ENCODE peak calls at places on chromosomes 11 and 22, in five cellular contexts. O is ureter; R is cardiac fibroblast; W is activated CD4-positive, CD25-positive, alpha-beta regulatory T cell treated with anti-CD3 and anti-CD28 coated beads, Interleukin-2, amount 50 U/mL, for 72 hours; K is stimulated activated CD4-positive, alpha-beta T cell treated with anti-CD3 and anti-CD28 coated beads, Interleukin-2, amount 100 ng/mL, for 24 hours. C is an unnamed sample.

GRCh38 chr11:5592615-5593014 is 3.8 kb upstream of the TRIM6 start:
- DNase-seq in O (no peak), R (no peak), W (no peak), K (no peak), C (no peak)

GRCh38 chr11:33360642-33361041 is 103.5 kb downstream of the HIPK3 start:
- DNase-seq in O (no peak), R (no peak), W (no peak), K (no peak), C (no peak)

GRCh38 chr11:9047986-9048522 is 43.3 kb downstream of the SCUBE2 start:
- DNase-seq in O (no peak), R (peak; percentile 43), W (no peak), K (no peak), C (no peak)

GRCh38 chr11:112610494-112610893 is 349.8 kb upstream of the PLET1 start:
- DNase-seq in O (no peak), R (peak; percentile 44), W (no peak), K (no peak), C (no peak)

GRCh38 chr11:93532285-93532789 is 10.9 kb downstream of the SMCO4 start:
- DNase-seq in O (no peak), R (peak; percentile 46), W (no peak), K (no peak), C (no peak)

GRCh38 chr11:57763568-57763967 is 2.0 kb downstream of the CTNND1 start:
- DNase-seq in O (no peak), R (peak; percentile 61), W (no peak), K (no peak), C (no peak)

GRCh38 chr11:57761301-57762234 is at the start of gene CTNND1:
- DNase-seq in O (peak; percentile 93), R (peak; percentile 99), W (no peak), K (no peak), C (peak; percentile 96)

GRCh38 chr11:116510886-116511650 is 261.7 kb downstream of the BUD13 start:
- DNase-seq in O (no peak), R (no peak), W (no peak), K (no peak), C (no peak)

GRCh38 chr11:3157381-3158130 is 7.6 kb downstream of the OSBPL5 start:
- DNase-seq in O (peak; percentile 82), R (no peak), W (no peak), K (no peak), C (no peak)

GRCh38 chr11:111419641-111420327 is 40.7 kb upstream of the POU2AF1 start:
- DNase-seq in O (no peak), R (no peak), W (no peak), K (no peak), C (no peak)

GRCh38 chr22:42444060-42444904 is 12.1 kb upstream of the NFAM1 start:
- DNase-seq in O (peak; percentile 87), R (peak; percentile 92), W (peak; percentile 76), K (peak; percentile 84), C (peak; percentile 94)

GRCh38 chr11:29293825-29294224 is 723.0 kb downstream of the KCNA4 start:
- DNase-seq in O (no peak), R (peak; percentile 90), W (no peak), K (no peak), C (no peak)

GRCh38 chr22:49322231-49322630 is 505.4 kb downstream of the BRD1 start:
- DNase-seq in O (peak; percentile 15), R (no peak), W (peak; percentile 13), K (no peak), C (peak; percentile 72)

GRCh38 chr11:120420572-120420971 is 84.4 kb downstream of the ARHGEF12 start:
- DNase-seq in O (no peak), R (peak; percentile 33), W (no peak), K (no peak), C (no peak)

GRCh38 chr11:116536416-116536815 is 236.4 kb downstream of the BUD13 start:
- DNase-seq in O (no peak), R (no peak), W (no peak), K (no peak), C (no peak)

GRCh38 chr11:28701760-28702449 is 593.7 kb downstream of the METTL15 start:
- DNase-seq in O (no peak), R (peak; percentile 51), W (no peak), K (no peak), C (no peak)

GRCh38 chr11:8814209-8814922 is 96.6 kb upstream of the AKIP1 start:
- DNase-seq in O (no peak), R (no peak), W (no peak), K (no peak), C (no peak)

GRCh38 chr11:116686891-116687290 is 85.9 kb downstream of the BUD13 start:
- DNase-seq in O (no peak), R (no peak), W (no peak), K (no peak), C (no peak)

GRCh38 chr11:75320046-75320618 is 31.3 kb downstream of the ARRB1 start:
- DNase-seq in O (no peak), R (no peak), W (no peak), K (no peak), C (no peak)

GRCh38 chr22:38416621-38417251 is 38.3 kb downstream of the KCNJ4 start:
- DNase-seq in O (peak; percentile 28), R (no peak), W (no peak), K (no peak), C (no peak)

GRCh38 chr11:44496391-44496790 is 69.1 kb upstream of the CD82 start:
- DNase-seq in O (no peak), R (no peak), W (no peak), K (no peak), C (no peak)

GRCh38 chr11:72084960-72085359 is 4.3 kb downstream of the LRRC51 start:
- DNase-seq in O (no peak), R (no peak), W (no peak), K (no peak), C (no peak)

GRCh38 chr11:111540114-111540920 is at the start of gene LAYN:
- DNase-seq in O (no peak), R (no peak), W (peak; percentile 72), K (peak; percentile 48), C (no peak)

GRCh38 chr22:28207281-28208030 is 288.4 kb upstream of the PITPNB start:
- DNase-seq in O (no peak), R (peak; percentile 64), W (no peak), K (no peak), C (no peak)

GRCh38 chr11:33016654-33017053 is 976 bp downstream of the DEPDC7 start:
- DNase-seq in O (no peak), R (no peak), W (no peak), K (no peak), C (no peak)

GRCh38 chr11:46006418-46007070 is 84.1 kb downstream of the LARGE2 start:
- DNase-seq in O (no peak), R (peak; percentile 86), W (no peak), K (no peak), C (no peak)

GRCh38 chr11:8036986-8037385 is 44.0 kb upstream of the TUB start:
- DNase-seq in O (no peak), R (no peak), W (no peak), K (no peak), C (no peak)

GRCh38 chr11:119307974-119308373 is 9.0 kb downstream of the MCAM start:
- DNase-seq in O (no peak), R (no peak), W (no peak), K (no peak), C (no peak)

GRCh38 chr11:37449146-37449545 is 851.1 kb upstream of the RAG2 start:
- DNase-seq in O (no peak), R (peak; percentile 77), W (no peak), K (no peak), C (no peak)

GRCh38 chr11:128694618-128695481 is 978 bp downstream of the FLI1 start:
- DNase-seq in O (no peak), R (peak; percentile 28), W (peak; percentile 53), K (peak; percentile 59), C (no peak)

GRCh38 chr11:119344291-119345010 is 2.1 kb downstream of the MFRP start:
- DNase-seq in O (no peak), R (no peak), W (no peak), K (no peak), C (no peak)

GRCh38 chr11:69860796-69861445 is 41.7 kb upstream of the FGF3 start:
- DNase-seq in O (no peak), R (no peak), W (no peak), K (no peak), C (no peak)

GRCh38 chr11:92276773-92277172 is 52.2 kb downstream of the FAT3 start:
- DNase-seq in O (no peak), R (peak; percentile 70), W (no peak), K (no peak), C (peak; percentile 26)

GRCh38 chr11:75700940-75701339 is 16.7 kb upstream of the MOGAT2 start:
- DNase-seq in O (no peak), R (no peak), W (no peak), K (no peak), C (no peak)

GRCh38 chr11:61087426-61088119 is 14.7 kb upstream of the CD5 start:
- DNase-seq in O (no peak), R (no peak), W (no peak), K (no peak), C (no peak)

GRCh38 chr11:35618497-35619029 is 303 bp downstream of the FJX1 start:
- DNase-seq in O (no peak), R (peak; percentile 41), W (no peak), K (peak; percentile 42), C (no peak)